ENCODE peak calls at places on chromosome 10, in five cellular contexts. B, W, C, Z and J are unnamed samples.

GRCh38 chr10:113610636-113611601 is 52.9 kb downstream of the NRAP start:
- DNase-seq in B (no peak), W (peak), C (no peak), Z (no peak), J (no peak)

GRCh38 chr10:104589871-104590270 is 51.2 kb upstream of the SORCS3 start:
- DNase-seq in B (no peak), W (peak), C (no peak), Z (peak), J (peak)

GRCh38 chr10:17673517-17674051 is 29.6 kb downstream of the STAM start:
- DNase-seq in B (peak), W (peak), C (peak), Z (peak), J (peak)

GRCh38 chr10:80771902-80772555 is 234.3 kb downstream of the SH2D4B start:
- DNase-seq in B (no peak), W (no peak), C (no peak), Z (no peak), J (no peak)

GRCh38 chr10:100895896-100896295 is 16.9 kb upstream of the SLF2 start:
- DNase-seq in B (no peak), W (no peak), C (no peak), Z (no peak), J (no peak)

GRCh38 chr10:78327778-78328591 is 294.3 kb downstream of the RPS24 start:
- DNase-seq in B (no peak), W (peak), C (no peak), Z (no peak), J (no peak)

GRCh38 chr10:45282061-45282460 is 33.3 kb downstream of the OR13A1 start:
- DNase-seq in B (no peak), W (no peak), C (no peak), Z (no peak), J (no peak)

GRCh38 chr10:117365612-117366011 is 9.6 kb downstream of the PDZD8 start:
- DNase-seq in B (no peak), W (no peak), C (no peak), Z (no peak), J (no peak)

GRCh38 chr10:93437000-93437945 is 44.9 kb downstream of the MYOF start:
- DNase-seq in B (peak), W (peak), C (no peak), Z (peak), J (peak)

GRCh38 chr10:133401981-133402725 is 8.2 kb downstream of the MTG1 start:
- DNase-seq in B (no peak), W (no peak), C (no peak), Z (no peak), J (no peak)

GRCh38 chr10:78318305-78318704 is 284.6 kb downstream of the RPS24 start:
- DNase-seq in B (no peak), W (no peak), C (no peak), Z (no peak), J (no peak)

GRCh38 chr10:119807960-119808697 is 64.5 kb downstream of the MCMBP start:
- DNase-seq in B (peak), W (no peak), C (no peak), Z (peak), J (peak)

GRCh38 chr10:77846718-77847311 is 79.7 kb downstream of the DLG5 start:
- DNase-seq in B (peak), W (peak), C (peak), Z (peak), J (peak)

GRCh38 chr10:12389154-12389734 is 39.9 kb downstream of the CAMK1D start:
- DNase-seq in B (no peak), W (no peak), C (no peak), Z (no peak), J (no peak)

GRCh38 chr10:131858583-131859340 is 42.0 kb upstream of the PPP2R2D start:
- DNase-seq in B (no peak), W (peak), C (no peak), Z (no peak), J (no peak)

GRCh38 chr10:89534826-89535166 is 598 bp downstream of the SLC16A12 start:
- DNase-seq in B (no peak), W (no peak), C (no peak), Z (no peak), J (no peak)

GRCh38 chr10:89532476-89532875 is 2.9 kb downstream of the SLC16A12 start:
- DNase-seq in B (no peak), W (no peak), C (no peak), Z (no peak), J (no peak)

GRCh38 chr10:89537361-89537760 is 2.0 kb upstream of the SLC16A12 start:
- DNase-seq in B (no peak), W (no peak), C (no peak), Z (no peak), J (no peak)

GRCh38 chr10:89536013-89536354 is 590 bp upstream of the SLC16A12 start:
- DNase-seq in B (no peak), W (no peak), C (no peak), Z (no peak), J (no peak)

DNA sequence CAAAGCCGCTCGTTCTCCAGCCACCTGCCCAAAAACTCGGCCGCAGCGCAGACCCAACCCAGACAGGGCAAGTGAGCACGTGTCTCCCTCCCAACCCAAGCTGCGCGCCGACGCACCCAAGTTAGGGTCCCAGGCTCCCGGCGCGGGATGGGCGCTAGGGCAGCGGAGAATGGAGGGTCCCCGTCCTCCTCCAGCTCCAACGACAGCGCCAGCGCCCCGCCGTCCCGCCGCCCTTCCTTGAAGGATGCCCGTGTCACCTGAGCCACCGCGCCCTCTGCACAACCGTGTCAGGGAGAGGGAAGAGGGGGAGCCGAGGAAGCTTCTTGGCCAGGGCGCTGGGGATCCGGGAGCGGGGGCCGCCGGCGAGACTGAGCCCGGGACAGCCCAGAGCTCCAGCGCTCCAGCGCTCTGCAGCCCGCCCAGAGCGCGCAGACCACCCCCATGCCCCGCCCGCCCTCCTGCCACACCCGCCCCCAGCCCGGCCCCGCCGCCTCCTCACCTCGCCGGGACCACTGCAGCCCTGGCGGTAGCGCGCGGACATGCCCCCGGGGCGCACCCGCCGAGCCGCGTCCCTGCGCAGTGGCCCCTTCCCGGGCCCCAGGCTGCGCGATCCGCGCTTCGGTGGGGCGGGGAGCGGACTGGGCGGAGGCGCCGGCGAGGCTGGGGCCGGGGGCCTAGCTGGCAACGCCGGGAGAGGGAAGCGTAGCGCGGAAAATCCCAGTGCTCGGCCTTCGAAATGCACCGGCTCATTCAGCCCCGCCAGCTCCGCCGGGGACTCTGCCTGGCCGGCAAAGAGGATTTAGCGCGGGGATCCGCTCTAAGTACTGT is at the start of gene SLC16A12:
- DNase-seq in B (peak), W (peak), C (peak), Z (no peak), J (no peak)
- H2AFZ ChIP-seq in B (peak), W (no peak), C (peak), Z (peak), J (peak)

DNA sequence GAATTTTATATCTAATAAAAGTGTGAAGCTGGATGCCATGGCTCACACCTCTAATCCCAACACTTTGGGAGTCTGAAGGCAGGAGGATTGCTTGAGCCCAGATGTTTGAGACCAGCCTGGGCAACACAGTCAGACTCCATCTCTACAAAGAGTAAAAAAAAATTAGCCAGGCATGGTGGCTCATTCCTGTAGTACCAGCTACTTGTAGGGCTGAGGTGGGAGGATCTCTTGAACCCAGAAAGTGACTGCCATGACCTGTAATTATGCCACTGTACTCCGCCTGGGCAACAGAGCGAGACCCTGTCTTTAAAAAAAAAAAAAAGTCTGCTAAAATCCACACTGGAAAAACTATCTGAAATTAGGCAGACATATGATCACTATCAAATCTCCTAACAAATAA is 7.6 kb downstream of the JMJD1C start:
- DNase-seq in B (no peak), W (no peak), C (no peak), Z (no peak), J (no peak)
- H3K4ac ChIP-seq in B (no peak), W (no peak), C (no peak), Z (no peak), J (peak)

GRCh38 chr10:14468022-14468421 is 137.3 kb upstream of the FRMD4A start:
- DNase-seq in B (no peak), W (no peak), C (no peak), Z (peak), J (no peak)
- H2AFZ ChIP-seq in B (no peak), W (no peak), C (peak), Z (no peak), J (no peak)

GRCh38 chr10:84551437-84552120 is 223.2 kb downstream of the CCSER2 start:
- DNase-seq in B (no peak), W (no peak), C (no peak), Z (no peak), J (no peak)
- H3K4ac ChIP-seq in B (no peak), W (no peak), C (no peak), Z (no peak), J (no peak)

DNA sequence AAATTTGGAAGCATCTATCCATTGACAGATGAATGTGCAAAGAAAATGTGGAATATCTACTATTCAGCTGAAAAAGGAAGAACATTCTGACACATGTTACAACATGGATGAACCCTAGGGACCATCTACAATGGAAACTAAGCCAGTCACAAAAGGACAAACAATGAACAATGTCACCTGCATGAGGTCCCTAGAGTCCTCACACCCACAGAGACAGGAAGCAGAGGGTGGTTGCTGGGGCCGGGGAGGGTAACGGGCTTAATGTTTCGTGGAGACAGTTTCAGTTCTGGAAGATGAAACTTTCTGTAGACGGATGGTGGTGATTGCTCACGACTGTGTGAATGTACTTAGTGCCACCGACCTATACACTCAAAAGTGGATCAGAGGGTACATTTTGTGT is 282.9 kb downstream of the ADARB2 start:
- DNase-seq in B (no peak), W (no peak), C (no peak), Z (no peak), J (no peak)
- H2AFZ ChIP-seq in B (no peak), W (no peak), C (no peak), Z (no peak), J (no peak)

GRCh38 chr10:58268946-58269831 is at the start of gene CISD1:
- DNase-seq in B (peak), W (peak), C (peak), Z (peak), J (peak)
- H3K4ac ChIP-seq in B (no peak), W (no peak), C (no peak), Z (peak), J (no peak)

GRCh38 chr10:108757946-108758345 is 1165.4 kb downstream of the XPNPEP1 start:
- DNase-seq in B (no peak), W (no peak), C (no peak), Z (no peak), J (no peak)
- H2AFZ ChIP-seq in B (no peak), W (no peak), C (no peak), Z (no peak), J (no peak)

GRCh38 chr10:73937333-73938020 is 26.5 kb downstream of the PLAU start:
- DNase-seq in B (no peak), W (no peak), C (no peak), Z (no peak), J (no peak)

GRCh38 chr10:73932625-73933112 is 21.7 kb downstream of the PLAU start:
- DNase-seq in B (no peak), W (no peak), C (no peak), Z (no peak), J (no peak)

GRCh38 chr10:73934074-73934473 is 23.1 kb downstream of the PLAU start:
- DNase-seq in B (no peak), W (no peak), C (no peak), Z (no peak), J (no peak)

GRCh38 chr10:73935895-73936294 is 25.0 kb downstream of the PLAU start:
- DNase-seq in B (no peak), W (no peak), C (no peak), Z (no peak), J (no peak)

DNA sequence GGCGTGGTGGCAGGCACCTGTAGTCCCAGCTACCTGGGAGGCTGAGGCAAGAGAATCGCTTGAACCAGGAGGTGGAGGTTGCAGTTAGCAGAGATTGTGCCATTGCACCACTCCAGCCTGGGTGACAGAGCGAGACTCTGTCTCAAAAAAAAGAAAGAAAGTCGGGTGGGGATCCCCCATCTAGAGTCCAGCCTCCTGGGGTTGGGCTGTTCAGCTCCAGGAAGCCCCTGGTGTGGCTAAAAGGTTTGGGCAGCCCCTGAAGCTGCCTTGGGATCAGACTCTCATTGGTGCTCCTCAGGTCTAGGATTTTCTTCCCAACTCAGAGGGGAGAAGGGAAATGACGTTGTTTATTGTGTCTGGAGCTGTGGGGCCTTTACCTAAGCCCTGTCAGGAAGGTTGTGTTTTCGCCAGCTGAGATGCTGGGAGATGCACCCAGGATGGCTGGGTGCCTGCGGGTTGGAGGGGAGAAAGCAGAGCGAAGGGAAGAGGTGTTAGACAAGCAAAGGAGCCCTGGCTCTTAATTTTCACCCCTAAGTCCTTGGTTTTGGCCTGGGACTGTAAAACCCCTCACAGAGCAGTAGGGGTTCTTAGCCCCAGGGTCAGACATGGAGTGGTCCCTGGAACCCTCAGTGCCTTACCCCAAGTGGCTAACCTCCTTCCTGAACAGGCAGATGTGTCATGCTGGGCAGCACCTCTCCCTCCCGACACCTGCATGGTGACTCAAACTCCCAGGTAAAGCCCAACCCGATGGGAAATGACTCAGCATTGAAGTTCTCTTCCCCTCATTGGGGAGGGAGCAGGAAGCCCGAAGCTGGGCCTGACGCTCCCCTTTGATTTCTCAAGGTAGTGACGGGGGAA is 21.1 kb downstream of the PLAU start:
- DNase-seq in B (no peak), W (peak), C (no peak), Z (no peak), J (peak)
- H3K4ac ChIP-seq in B (no peak), W (no peak), C (no peak), Z (peak), J (no peak)